ENCODE peak calls at places on chromosomes 11 and 22, in eight cellular contexts. K is HCT116, P is IMR-90, N is glutamatergic neuron, Y is bronchial epithelial cell, W is WERI-Rb-1, V is fibroblast of the aortic adventitia, R is RWPE1. A is an unnamed sample.

GRCh38 chr11:118217575-118217974 is 7.2 kb downstream of the JAML start:
- DNase-seq in P (no peak), Y (no peak), V (no peak), N (no peak), W (no peak), K (no peak), R (no peak), A (no peak)

GRCh38 chr22:26342719-26343449 is 86.2 kb upstream of the ASPHD2 start:
- DNase-seq in K (no peak), W (no peak), V (no peak), R (no peak), P (no peak), N (no peak), Y (no peak), A (no peak)

GRCh38 chr11:30733748-30734147 is 147.6 kb upstream of the MPPED2 start:
- DNase-seq in W (no peak), Y (no peak), P (no peak), K (no peak), V (no peak), R (no peak), N (no peak), A (no peak)

GRCh38 chr22:46010177-46010867 is 33.4 kb upstream of the WNT7B start:
- DNase-seq in R (no peak), W (no peak), N (no peak), V (peak), K (no peak), Y (peak), P (peak), A (no peak)

GRCh38 chr22:45462034-45462655 is 40.5 kb upstream of the FBLN1 start:
- DNase-seq in Y (no peak), P (no peak), W (peak), N (no peak), V (no peak), K (no peak), R (no peak), A (no peak)

GRCh38 chr11:116543099-116543498 is 229.7 kb downstream of the BUD13 start:
- DNase-seq in Y (no peak), K (no peak), W (no peak), V (no peak), P (no peak), R (no peak), N (no peak), A (no peak)

GRCh38 chr11:104858882-104859735 is 39.2 kb downstream of the CASP12 start:
- DNase-seq in N (no peak), V (no peak), R (no peak), K (no peak), Y (no peak), P (no peak), W (no peak), A (no peak)

GRCh38 chr11:37907461-37908223 is 1309.6 kb upstream of the RAG2 start:
- DNase-seq in K (no peak), Y (no peak), W (no peak), R (no peak), V (no peak), N (no peak), P (no peak), A (no peak)

GRCh38 chr22:19978748-19979147 is 37.1 kb upstream of the TXNRD2 start:
- DNase-seq in P (no peak), R (no peak), N (no peak), V (no peak), W (no peak), K (no peak), Y (no peak), A (no peak)

GRCh38 chr22:42353883-42354727 is 78.1 kb downstream of the NFAM1 start:
- DNase-seq in V (no peak), P (peak), W (peak), N (peak), Y (no peak), R (no peak), K (no peak), A (no peak)

GRCh38 chr11:11703885-11704284 is 82.1 kb upstream of the GALNT18 start:
- DNase-seq in W (no peak), P (no peak), N (no peak), V (no peak), R (no peak), K (no peak), Y (no peak), A (no peak)

GRCh38 chr11:126533560-126533959 is 178.1 kb downstream of the ST3GAL4 start:
- DNase-seq in V (no peak), Y (no peak), N (no peak), R (no peak), K (no peak), W (no peak), P (no peak), A (no peak)
- TF ChIP-seq CTCF in V (no peak), Y (no peak), N (no peak), R (no peak), K (peak), W (no peak), P (no peak), A (no peak)

DNA sequence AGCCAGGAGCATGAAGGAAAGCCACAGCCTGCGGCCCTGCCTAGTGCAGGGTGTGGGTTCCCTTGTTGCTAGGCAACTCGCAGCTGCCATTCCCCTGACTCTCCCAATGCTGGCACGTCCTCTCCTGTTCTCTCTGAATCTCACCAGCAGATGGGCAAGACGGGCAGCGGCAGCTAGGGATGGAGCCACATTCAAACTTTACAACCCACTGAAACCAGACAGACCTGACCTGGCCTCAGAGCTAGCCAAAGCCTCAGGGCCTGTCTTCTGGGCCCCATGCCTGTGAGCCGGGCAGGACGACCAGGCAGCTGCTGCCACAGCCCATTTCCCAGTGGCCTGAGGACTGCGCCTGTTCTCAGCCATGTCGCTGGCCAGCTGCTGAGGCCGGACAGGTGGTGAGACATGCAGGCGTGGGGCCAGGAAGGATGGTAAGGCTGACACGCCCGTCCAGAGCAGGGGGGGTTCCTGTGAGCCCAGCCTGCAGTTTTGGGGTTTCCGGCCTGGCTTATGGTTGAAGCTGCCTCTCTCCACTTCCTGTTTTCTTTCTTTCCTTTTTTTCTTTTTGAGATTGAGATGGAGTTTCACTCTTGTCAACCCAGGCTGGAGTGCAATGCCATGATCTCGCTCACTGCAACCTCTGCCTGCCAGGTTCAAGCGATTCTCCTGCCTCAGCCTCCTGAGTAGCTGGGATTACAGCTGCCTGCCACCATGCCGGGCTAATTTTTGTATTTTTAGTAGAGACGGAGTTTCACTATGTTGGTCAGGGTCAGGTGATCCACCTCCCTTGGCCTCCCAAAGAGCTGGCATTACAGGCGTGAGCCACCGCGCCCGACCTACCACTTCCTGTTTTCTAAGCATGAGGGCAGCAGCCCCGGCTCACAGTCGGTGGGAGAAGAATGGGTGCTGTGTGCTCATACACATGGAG is 4.1 kb downstream of the SUN2 start:
- DNase-seq in P (no peak), Y (peak), R (peak), W (no peak), V (no peak), N (no peak), K (no peak), A (no peak)
- TF ChIP-seq CTCF in P (no peak), Y (no peak), R (no peak), W (no peak), V (no peak), N (no peak), K (no peak), A (no peak)

DNA sequence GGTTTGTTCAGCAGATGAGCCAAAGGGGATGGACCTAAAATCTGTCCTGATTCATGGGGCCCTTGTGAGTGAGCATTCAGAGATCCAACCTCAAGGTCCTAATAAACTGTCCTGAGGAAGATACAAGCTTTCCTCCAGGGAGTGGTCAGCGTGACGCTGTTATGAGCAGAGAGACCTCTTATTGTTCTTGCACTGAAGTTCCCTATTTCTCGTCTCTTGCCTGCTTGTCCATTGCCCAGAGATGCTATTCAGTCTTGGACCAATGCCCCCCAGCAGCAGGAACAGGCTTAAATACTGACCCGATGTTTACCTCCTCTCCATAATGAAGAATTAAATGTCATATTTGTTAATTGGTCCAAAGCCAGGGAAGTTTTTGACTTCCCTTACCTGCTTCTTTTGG is 225.2 kb upstream of the PGR start:
- DNase-seq in Y (no peak), K (no peak), N (no peak), P (no peak), R (no peak), W (no peak), V (no peak), A (no peak)
- TF ChIP-seq CTCF in Y (no peak), K (no peak), N (no peak), P (no peak), R (no peak), W (no peak), V (no peak), A (no peak)

GRCh38 chr22:24928322-24928721 is 18.2 kb downstream of the LHFPL7 start:
- DNase-seq in Y (no peak), R (no peak), V (no peak), K (no peak), N (no peak), W (no peak), P (no peak), A (no peak)

GRCh38 chr22:24930678-24931077 is 15.8 kb downstream of the LHFPL7 start:
- DNase-seq in Y (no peak), N (no peak), K (no peak), V (no peak), P (no peak), W (no peak), R (no peak), A (no peak)

GRCh38 chr22:24926849-24927579 is 19.5 kb downstream of the LHFPL7 start:
- DNase-seq in Y (peak), P (no peak), W (no peak), N (no peak), V (peak), K (no peak), R (peak), A (no peak)

GRCh38 chr22:24926428-24926725 is 20.1 kb downstream of the LHFPL7 start:
- DNase-seq in R (no peak), N (no peak), V (no peak), W (no peak), P (no peak), Y (no peak), K (no peak), A (no peak)

DNA sequence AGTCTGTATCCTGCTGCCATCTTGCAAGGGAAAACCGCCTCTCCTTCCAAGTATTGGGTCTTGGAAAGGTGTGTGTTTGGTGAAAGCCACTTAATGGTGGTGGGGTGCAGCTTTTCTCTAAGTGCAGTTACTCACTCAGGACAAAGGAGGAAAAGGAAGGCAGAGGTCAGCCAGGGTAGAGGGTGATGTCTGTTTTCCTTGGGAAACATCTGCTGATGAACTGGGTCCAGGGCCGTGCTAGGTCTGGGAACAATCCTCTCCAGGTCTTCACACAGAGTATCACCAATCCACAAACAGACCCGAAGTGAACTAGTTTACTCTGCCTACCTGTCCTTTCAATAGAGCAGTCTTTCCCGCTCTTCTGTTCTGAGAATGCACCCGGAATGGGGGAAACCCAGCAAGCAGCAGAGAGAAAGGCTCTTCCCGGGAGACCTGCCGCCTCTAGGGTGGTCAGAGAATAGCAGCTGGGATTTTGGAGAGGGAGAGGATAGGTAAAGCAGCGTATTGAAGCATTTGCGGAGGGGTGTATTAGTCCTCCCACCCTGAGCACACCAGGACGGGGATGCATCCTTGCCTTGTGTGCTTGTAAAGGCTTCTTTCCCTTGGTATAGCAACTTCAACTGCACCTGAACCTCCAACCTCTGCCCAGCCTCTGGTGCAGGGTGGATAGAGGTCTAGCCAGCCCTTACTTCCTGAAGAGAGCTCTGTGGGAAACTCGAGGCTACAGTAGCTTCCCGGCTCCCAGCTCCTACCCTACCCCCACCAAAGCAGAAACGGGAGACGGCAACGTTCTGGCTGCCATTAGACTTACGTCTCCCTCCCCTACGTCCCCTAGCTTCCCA is 20.7 kb downstream of the LHFPL7 start:
- DNase-seq in N (no peak), P (no peak), V (no peak), R (no peak), Y (no peak), W (no peak), K (no peak), A (no peak)
- TF ChIP-seq CTCF in N (no peak), P (no peak), V (no peak), R (no peak), Y (no peak), W (no peak), K (no peak), A (no peak)

DNA sequence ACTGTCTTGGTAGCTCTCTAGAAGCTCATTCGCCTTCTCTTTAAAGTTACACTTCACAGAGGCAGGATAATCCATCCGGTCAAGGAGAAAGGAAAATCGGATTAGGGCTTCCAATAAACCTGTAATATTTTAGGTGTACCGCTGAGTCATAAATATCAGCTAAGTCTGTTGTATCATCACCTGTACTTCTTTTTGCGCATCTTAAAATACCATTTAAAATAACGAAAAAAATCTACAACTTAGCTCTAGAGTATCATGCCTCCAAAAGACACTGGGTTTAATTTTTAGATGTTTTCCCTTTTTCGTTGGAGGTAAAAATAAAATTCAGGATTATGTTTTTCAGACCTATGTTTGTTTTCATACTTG is 41.5 kb upstream of the INCENP start:
- DNase-seq in P (no peak), K (no peak), Y (no peak), V (no peak), N (no peak), R (no peak), W (no peak), A (no peak)
- TF ChIP-seq CTCF in P (no peak), K (no peak), Y (no peak), V (no peak), N (no peak), R (peak), W (no peak), A (no peak)

GRCh38 chr11:83801799-83802198 is 515.6 kb upstream of the CCDC90B start:
- DNase-seq in R (no peak), P (no peak), K (no peak), V (no peak), Y (peak), N (no peak), W (no peak), A (no peak)
- TF ChIP-seq CTCF in R (no peak), P (no peak), K (peak), V (peak), Y (no peak), N (no peak), W (no peak), A (no peak)

GRCh38 chr11:63682045-63682915 is 980 bp downstream of the RTN3 start:
- DNase-seq in Y (no peak), P (no peak), V (no peak), N (peak), W (no peak), K (no peak), R (peak), A (no peak)

GRCh38 chr11:63683133-63683991 is 2.1 kb downstream of the RTN3 start:
- DNase-seq in P (peak), R (no peak), W (no peak), V (peak), Y (no peak), K (no peak), N (no peak), A (no peak)

GRCh38 chr11:63681208-63682044 is at the start of gene RTN3:
- DNase-seq in N (peak), V (peak), P (peak), K (peak), W (peak), R (peak), Y (peak), A (peak)

DNA sequence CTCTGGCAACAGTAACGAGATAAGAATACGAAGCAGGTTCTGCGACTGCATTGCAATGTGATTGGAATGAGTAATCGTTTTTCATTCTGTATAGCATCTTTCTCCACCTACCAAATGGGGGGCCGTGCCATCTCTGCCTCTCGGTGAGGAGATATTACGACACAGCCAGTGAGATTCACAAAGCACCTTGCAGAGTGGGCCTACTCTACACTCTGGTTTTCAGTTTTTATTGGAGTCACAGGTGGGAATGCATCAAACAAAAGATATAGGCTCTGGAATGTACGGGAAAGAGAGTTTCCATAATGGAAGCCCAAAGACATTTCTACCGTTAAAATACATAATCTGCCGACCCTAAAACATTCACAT is 475 bp upstream of the RTN3 start:
- DNase-seq in P (no peak), V (no peak), W (no peak), N (no peak), R (peak), Y (peak), K (no peak), A (no peak)
- TF ChIP-seq CTCF in P (no peak), V (no peak), W (no peak), N (no peak), R (no peak), Y (no peak), K (no peak), A (no peak)

GRCh38 chr11:29530961-29531360 is 485.9 kb downstream of the KCNA4 start:
- DNase-seq in V (no peak), K (no peak), W (no peak), Y (no peak), N (no peak), R (no peak), P (no peak), A (no peak)

GRCh38 chr11:29527391-29527936 is 489.4 kb downstream of the KCNA4 start:
- DNase-seq in R (peak), K (peak), W (peak), V (peak), N (no peak), P (peak), Y (peak), A (no peak)
- TF ChIP-seq CTCF in R (peak), K (peak), W (peak), V (peak), N (peak), P (peak), Y (peak), A (no peak)

GRCh38 chr11:123304828-123305530 is 109.9 kb upstream of the CLMP start:
- DNase-seq in V (no peak), N (no peak), K (no peak), Y (no peak), R (no peak), W (no peak), P (no peak), A (no peak)
- TF ChIP-seq CTCF in V (no peak), N (no peak), K (no peak), Y (no peak), R (no peak), W (no peak), P (no peak), A (no peak)

DNA sequence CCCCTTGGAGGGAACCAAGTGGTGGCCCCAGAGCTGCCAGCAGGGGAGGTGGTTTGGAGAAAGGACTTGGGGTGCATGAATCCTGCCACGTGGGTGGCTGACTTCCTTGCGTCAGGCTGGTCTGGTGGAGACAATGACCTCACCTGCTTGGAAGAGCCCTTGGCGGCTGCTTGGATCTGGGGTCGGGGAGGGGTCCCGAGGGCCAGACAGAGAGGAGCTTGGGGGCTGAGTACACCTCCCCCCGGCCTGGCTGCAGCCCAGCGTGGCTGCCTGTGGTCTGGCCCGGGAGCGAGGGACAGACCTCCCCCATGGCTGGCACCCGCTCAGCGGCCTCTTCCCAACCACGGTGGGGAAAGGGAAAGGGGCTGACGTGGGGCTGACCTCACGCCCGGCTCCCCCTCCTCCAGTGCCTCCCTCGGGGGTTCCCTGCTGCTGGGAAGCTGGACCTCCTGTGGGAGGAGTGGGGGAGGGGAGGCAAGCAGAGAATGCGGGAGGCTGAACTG is 13.8 kb downstream of the LIF start:
- DNase-seq in K (no peak), P (no peak), V (no peak), R (no peak), Y (no peak), N (no peak), W (no peak), A (no peak)
- TF ChIP-seq CTCF in K (no peak), P (no peak), V (no peak), R (no peak), Y (no peak), N (no peak), W (no peak), A (no peak)